ENCODE peak calls at places on chromosomes 4 and X, in seven cellular contexts. R is stimulated activated CD8-positive, alpha-beta memory T cell treated with anti-CD3 and anti-CD28 coated beads, Interleukin-7, amount 100 ng/mL, for 4 hours; H is HT-29; Y is hypothalamus; W is RCC 7860; E is activated naive CD4-positive, alpha-beta T cell treated with Interleukin-2 at 50 U/mL for 16 hours; X is GM19239. T is an unnamed sample.

GRCh38 chrX:13258052-13258444 is 61.8 kb downstream of the ATXN3L start:
- DNase-seq in W (no peak), H (no peak), R (no peak), E (no peak), X (no peak), Y (no peak), T (no peak)

GRCh38 chrX:43655151-43655676 is 885 bp upstream of the MAOA start:
- DNase-seq in E (peak; percentile 15), W (peak; percentile 10), X (no peak), Y (no peak), R (no peak), H (peak; percentile 49), T (peak; percentile 8)

GRCh38 chrX:107571296-107571998 is 56.9 kb upstream of the PRPS1 start:
- DNase-seq in W (peak; percentile 95), R (no peak), H (no peak), X (no peak), E (no peak), Y (no peak), T (peak; percentile 80)

GRCh38 chrX:101602077-101602476 is 15.7 kb downstream of the ARMCX6 start:
- DNase-seq in W (no peak), R (no peak), X (no peak), E (no peak), H (no peak), Y (no peak), T (no peak)

GRCh38 chr4:2412534-2412884 is 5.9 kb downstream of the ZFYVE28 start:
- DNase-seq in R (peak; percentile 57), Y (no peak), W (no peak), X (peak; percentile 40), E (peak; percentile 67), H (peak; percentile 27), T (no peak)

GRCh38 chr4:147349199-147349598 is 131.7 kb upstream of the EDNRA start:
- DNase-seq in H (no peak), R (no peak), W (no peak), Y (no peak), X (no peak), E (no peak), T (no peak)

GRCh38 chr4:16524911-16525574 is 298.8 kb upstream of the TAPT1 start:
- DNase-seq in W (no peak), H (no peak), R (no peak), E (no peak), X (no peak), Y (no peak), T (no peak)

GRCh38 chr4:56530269-56531148 is 24.9 kb downstream of the ARL9 start:
- DNase-seq in E (peak; percentile 80), W (no peak), Y (peak; percentile 82), H (peak; percentile 36), X (peak; percentile 40), R (peak; percentile 74), T (peak; percentile 59)

GRCh38 chrX:45006002-45006800 is 133.2 kb downstream of the KDM6A start:
- DNase-seq in H (no peak), E (peak; percentile 10), R (no peak), X (no peak), Y (no peak), W (peak; percentile 76), T (no peak)

GRCh38 chr4:151174784-151175183 is 75.4 kb downstream of the RPS3A start:
- DNase-seq in Y (no peak), X (no peak), R (no peak), W (no peak), H (no peak), E (no peak), T (no peak)

GRCh38 chrX:120358687-120359086 is 3.2 kb upstream of the ATP1B4 start:
- DNase-seq in Y (peak; percentile 1), H (no peak), R (peak; percentile 5), W (peak; percentile 41), X (no peak), E (peak; percentile 33), T (peak; percentile 66)

GRCh38 chrX:16202943-16203342 is 35.7 kb downstream of the MAGEB17 start:
- DNase-seq in Y (no peak), R (no peak), X (no peak), W (no peak), H (no peak), E (no peak), T (no peak)

GRCh38 chrX:134184936-134185335 is 52.0 kb upstream of the CCDC160 start:
- DNase-seq in W (no peak), E (no peak), Y (no peak), H (no peak), R (no peak), X (no peak), T (no peak)

GRCh38 chr4:53804719-53805118 is 213.4 kb upstream of the LNX1 start:
- DNase-seq in W (no peak), E (no peak), R (no peak), X (peak; percentile 28), H (peak; percentile 56), Y (no peak), T (no peak)

GRCh38 chr4:106986486-106986885 is 49.6 kb downstream of the DKK2 start:
- DNase-seq in W (no peak), E (no peak), X (no peak), Y (no peak), H (no peak), R (no peak), T (peak; percentile 5)

GRCh38 chr4:30536231-30536630 is 183.9 kb upstream of the PCDH7 start:
- DNase-seq in W (no peak), H (peak; percentile 34), R (no peak), Y (no peak), E (no peak), X (no peak), T (no peak)

GRCh38 chr4:173169428-173170209 is 1.0 kb downstream of the GALNT7 start:
- DNase-seq in E (peak; percentile 62), R (peak; percentile 54), Y (peak; percentile 55), H (peak; percentile 41), W (peak; percentile 13), X (peak; percentile 71), T (peak; percentile 34)

GRCh38 chr4:180999217-180999616 is 1244.0 kb upstream of the TENM3 start:
- DNase-seq in H (no peak), W (no peak), E (no peak), Y (no peak), X (no peak), R (no peak), T (no peak)

GRCh38 chr4:52966781-52967180 is 104.7 kb downstream of the RASL11B start:
- DNase-seq in Y (no peak), R (no peak), X (no peak), E (no peak), H (no peak), W (no peak), T (no peak)

GRCh38 chrX:41033299-41033698 is 51.9 kb upstream of the USP9X start:
- DNase-seq in H (no peak), W (no peak), Y (no peak), X (no peak), E (no peak), R (no peak), T (no peak)

GRCh38 chr4:173647902-173648301 is 117.9 kb upstream of the HAND2 start:
- DNase-seq in H (no peak), Y (no peak), X (no peak), W (no peak), E (no peak), R (no peak), T (no peak)

GRCh38 chrX:119518371-119518770 is 46.8 kb downstream of the STEEP1 start:
- DNase-seq in X (no peak), E (no peak), W (no peak), H (no peak), R (no peak), Y (no peak), T (no peak)

GRCh38 chr4:184120549-184121127 is 97.0 kb downstream of the ENPP6 start:
- DNase-seq in Y (no peak), X (no peak), H (no peak), E (no peak), R (no peak), W (no peak), T (no peak)

GRCh38 chr4:41323186-41323585 is 66.5 kb downstream of the UCHL1 start:
- DNase-seq in R (no peak), W (no peak), E (no peak), X (no peak), H (no peak), Y (no peak), T (no peak)

GRCh38 chrX:86806786-86807185 is 658.5 kb downstream of the DACH2 start:
- DNase-seq in H (peak; percentile 54), E (no peak), R (no peak), Y (no peak), X (no peak), W (no peak), T (no peak)

GRCh38 chrX:133179500-133179899 is 38.7 kb downstream of the TFDP3 start:
- DNase-seq in H (no peak), X (no peak), R (no peak), W (no peak), E (no peak), Y (no peak), T (no peak)

GRCh38 chr4:153348006-153348405 is 3.5 kb downstream of the MND1 start:
- DNase-seq in X (no peak), E (no peak), H (no peak), W (peak; percentile 11), Y (no peak), R (no peak), T (no peak)

GRCh38 chr4:184385705-184386141 is 88.6 kb downstream of the IRF2 start:
- DNase-seq in Y (no peak), H (no peak), X (no peak), R (no peak), W (no peak), E (no peak), T (no peak)

GRCh38 chr4:27775156-27775555 is 914.5 kb downstream of the STIM2 start:
- DNase-seq in Y (no peak), X (no peak), R (no peak), E (no peak), W (no peak), H (no peak), T (no peak)